ENCODE peak calls at places on chromosomes 7 and 10, in ten cellular contexts. One of them, this sample, is unnamed.

GRCh38 chr10:37856881-37857286 is 526 bp downstream of the ZNF248 start:
- DNase-seq in gastrocnemius medialis: peak
- DNase-seq in activated CD4-positive, alpha-beta memory T cell treated with anti-CD3 and anti-CD28 coated beads, Interleukin-2, amount 10 ng/mL, durations not matched to agents 7 days and 5 days: peak
- DNase-seq in A549: peak
- DNase-seq in fibroblast of villous mesenchyme: no peak
- DNase-seq in SK-N-MC: no peak
- DNase-seq in thyroid gland: peak
- DNase-seq in neural crest cell: peak
- DNase-seq in naive thymus-derived CD4-positive, alpha-beta T cell: peak
- DNase-seq in NCI-H460: no peak
- DNase-seq in this sample: peak

GRCh38 chr10:120456626-120457430 is at the start of gene PLPP4:
- DNase-seq in gastrocnemius medialis: no peak
- DNase-seq in activated CD4-positive, alpha-beta memory T cell treated with anti-CD3 and anti-CD28 coated beads, Interleukin-2, amount 10 ng/mL, durations not matched to agents 7 days and 5 days: no peak
- DNase-seq in A549: no peak
- DNase-seq in fibroblast of villous mesenchyme: peak
- DNase-seq in SK-N-MC: no peak
- DNase-seq in thyroid gland: peak
- DNase-seq in neural crest cell: peak
- DNase-seq in naive thymus-derived CD4-positive, alpha-beta T cell: no peak
- DNase-seq in NCI-H460: no peak
- DNase-seq in this sample: peak

GRCh38 chr7:102811942-102812678 is 63.3 kb downstream of the FAM185A start:
- DNase-seq in gastrocnemius medialis: no peak
- DNase-seq in activated CD4-positive, alpha-beta memory T cell treated with anti-CD3 and anti-CD28 coated beads, Interleukin-2, amount 10 ng/mL, durations not matched to agents 7 days and 5 days: no peak
- DNase-seq in A549: no peak
- DNase-seq in fibroblast of villous mesenchyme: peak
- DNase-seq in SK-N-MC: peak
- DNase-seq in thyroid gland: no peak
- DNase-seq in neural crest cell: no peak
- DNase-seq in naive thymus-derived CD4-positive, alpha-beta T cell: no peak
- DNase-seq in NCI-H460: no peak
- DNase-seq in this sample: no peak

GRCh38 chr7:148142660-148143248 is 447.8 kb upstream of the C7orf33 start:
- DNase-seq in gastrocnemius medialis: no peak
- DNase-seq in activated CD4-positive, alpha-beta memory T cell treated with anti-CD3 and anti-CD28 coated beads, Interleukin-2, amount 10 ng/mL, durations not matched to agents 7 days and 5 days: no peak
- DNase-seq in A549: peak
- DNase-seq in fibroblast of villous mesenchyme: peak
- DNase-seq in SK-N-MC: no peak
- DNase-seq in thyroid gland: peak
- DNase-seq in neural crest cell: peak
- DNase-seq in naive thymus-derived CD4-positive, alpha-beta T cell: no peak
- DNase-seq in NCI-H460: peak
- DNase-seq in this sample: peak

GRCh38 chr10:73060738-73061635 is 35.7 kb downstream of the P4HA1 start:
- DNase-seq in gastrocnemius medialis: no peak
- DNase-seq in activated CD4-positive, alpha-beta memory T cell treated with anti-CD3 and anti-CD28 coated beads, Interleukin-2, amount 10 ng/mL, durations not matched to agents 7 days and 5 days: no peak
- DNase-seq in A549: peak
- DNase-seq in fibroblast of villous mesenchyme: peak
- DNase-seq in SK-N-MC: no peak
- DNase-seq in thyroid gland: no peak
- DNase-seq in neural crest cell: no peak
- DNase-seq in naive thymus-derived CD4-positive, alpha-beta T cell: peak
- DNase-seq in NCI-H460: peak
- DNase-seq in this sample: peak

GRCh38 chr7:7122033-7122478 is 60.3 kb upstream of the C1GALT1 start:
- DNase-seq in gastrocnemius medialis: no peak
- DNase-seq in activated CD4-positive, alpha-beta memory T cell treated with anti-CD3 and anti-CD28 coated beads, Interleukin-2, amount 10 ng/mL, durations not matched to agents 7 days and 5 days: no peak
- DNase-seq in A549: no peak
- DNase-seq in fibroblast of villous mesenchyme: no peak
- DNase-seq in SK-N-MC: no peak
- DNase-seq in thyroid gland: no peak
- DNase-seq in neural crest cell: no peak
- DNase-seq in naive thymus-derived CD4-positive, alpha-beta T cell: no peak
- DNase-seq in NCI-H460: no peak
- DNase-seq in this sample: no peak

GRCh38 chr7:101200862-101201599 is at the start of gene MOGAT3:
- DNase-seq in gastrocnemius medialis: no peak
- DNase-seq in activated CD4-positive, alpha-beta memory T cell treated with anti-CD3 and anti-CD28 coated beads, Interleukin-2, amount 10 ng/mL, durations not matched to agents 7 days and 5 days: no peak
- DNase-seq in A549: no peak
- DNase-seq in fibroblast of villous mesenchyme: no peak
- DNase-seq in SK-N-MC: no peak
- DNase-seq in thyroid gland: no peak
- DNase-seq in neural crest cell: no peak
- DNase-seq in naive thymus-derived CD4-positive, alpha-beta T cell: no peak
- DNase-seq in NCI-H460: no peak
- DNase-seq in this sample: no peak

GRCh38 chr10:69497611-69498390 is 46.5 kb downstream of the TSPAN15 start:
- DNase-seq in gastrocnemius medialis: peak
- DNase-seq in activated CD4-positive, alpha-beta memory T cell treated with anti-CD3 and anti-CD28 coated beads, Interleukin-2, amount 10 ng/mL, durations not matched to agents 7 days and 5 days: peak
- DNase-seq in A549: no peak
- DNase-seq in fibroblast of villous mesenchyme: no peak
- DNase-seq in SK-N-MC: no peak
- DNase-seq in thyroid gland: no peak
- DNase-seq in neural crest cell: no peak
- DNase-seq in naive thymus-derived CD4-positive, alpha-beta T cell: no peak
- DNase-seq in NCI-H460: no peak
- DNase-seq in this sample: no peak

GRCh38 chr7:47322731-47323130 is 259.2 kb downstream of the TNS3 start:
- DNase-seq in gastrocnemius medialis: no peak
- DNase-seq in activated CD4-positive, alpha-beta memory T cell treated with anti-CD3 and anti-CD28 coated beads, Interleukin-2, amount 10 ng/mL, durations not matched to agents 7 days and 5 days: no peak
- DNase-seq in A549: no peak
- DNase-seq in fibroblast of villous mesenchyme: no peak
- DNase-seq in SK-N-MC: no peak
- DNase-seq in thyroid gland: peak
- DNase-seq in neural crest cell: no peak
- DNase-seq in naive thymus-derived CD4-positive, alpha-beta T cell: no peak
- DNase-seq in NCI-H460: no peak
- DNase-seq in this sample: no peak

GRCh38 chr7:9488555-9488954 is 1055.1 kb downstream of the NXPH1 start:
- DNase-seq in gastrocnemius medialis: no peak
- DNase-seq in activated CD4-positive, alpha-beta memory T cell treated with anti-CD3 and anti-CD28 coated beads, Interleukin-2, amount 10 ng/mL, durations not matched to agents 7 days and 5 days: no peak
- DNase-seq in A549: no peak
- DNase-seq in fibroblast of villous mesenchyme: peak
- DNase-seq in SK-N-MC: no peak
- DNase-seq in thyroid gland: no peak
- DNase-seq in neural crest cell: no peak
- DNase-seq in naive thymus-derived CD4-positive, alpha-beta T cell: no peak
- DNase-seq in NCI-H460: no peak
- DNase-seq in this sample: peak

GRCh38 chr7:103296901-103297836 is at the start of gene PMPCB:
- DNase-seq in gastrocnemius medialis: peak
- DNase-seq in activated CD4-positive, alpha-beta memory T cell treated with anti-CD3 and anti-CD28 coated beads, Interleukin-2, amount 10 ng/mL, durations not matched to agents 7 days and 5 days: peak
- DNase-seq in A549: peak
- DNase-seq in fibroblast of villous mesenchyme: peak
- DNase-seq in SK-N-MC: peak
- DNase-seq in thyroid gland: peak
- DNase-seq in neural crest cell: peak
- DNase-seq in naive thymus-derived CD4-positive, alpha-beta T cell: peak
- DNase-seq in NCI-H460: peak
- DNase-seq in this sample: peak

GRCh38 chr7:46930336-46930735 is 651.6 kb downstream of the TNS3 start:
- DNase-seq in gastrocnemius medialis: peak
- DNase-seq in activated CD4-positive, alpha-beta memory T cell treated with anti-CD3 and anti-CD28 coated beads, Interleukin-2, amount 10 ng/mL, durations not matched to agents 7 days and 5 days: no peak
- DNase-seq in A549: peak
- DNase-seq in fibroblast of villous mesenchyme: peak
- DNase-seq in SK-N-MC: no peak
- DNase-seq in thyroid gland: peak
- DNase-seq in neural crest cell: no peak
- DNase-seq in naive thymus-derived CD4-positive, alpha-beta T cell: no peak
- DNase-seq in NCI-H460: peak
- DNase-seq in this sample: peak

GRCh38 chr7:140245611-140246105 is 68.9 kb upstream of the KDM7A start:
- DNase-seq in gastrocnemius medialis: no peak
- DNase-seq in activated CD4-positive, alpha-beta memory T cell treated with anti-CD3 and anti-CD28 coated beads, Interleukin-2, amount 10 ng/mL, durations not matched to agents 7 days and 5 days: no peak
- DNase-seq in A549: no peak
- DNase-seq in fibroblast of villous mesenchyme: no peak
- DNase-seq in SK-N-MC: no peak
- DNase-seq in thyroid gland: no peak
- DNase-seq in neural crest cell: no peak
- DNase-seq in naive thymus-derived CD4-positive, alpha-beta T cell: no peak
- DNase-seq in NCI-H460: no peak
- DNase-seq in this sample: no peak

GRCh38 chr10:30996481-30996980 is 35.1 kb downstream of the ZNF438 start:
- DNase-seq in gastrocnemius medialis: no peak
- DNase-seq in activated CD4-positive, alpha-beta memory T cell treated with anti-CD3 and anti-CD28 coated beads, Interleukin-2, amount 10 ng/mL, durations not matched to agents 7 days and 5 days: no peak
- DNase-seq in A549: no peak
- DNase-seq in fibroblast of villous mesenchyme: no peak
- DNase-seq in SK-N-MC: no peak
- DNase-seq in thyroid gland: no peak
- DNase-seq in neural crest cell: no peak
- DNase-seq in naive thymus-derived CD4-positive, alpha-beta T cell: no peak
- DNase-seq in NCI-H460: no peak
- DNase-seq in this sample: no peak

GRCh38 chr10:71765176-71765906 is 8.0 kb downstream of the VSIR start:
- DNase-seq in gastrocnemius medialis: no peak
- DNase-seq in activated CD4-positive, alpha-beta memory T cell treated with anti-CD3 and anti-CD28 coated beads, Interleukin-2, amount 10 ng/mL, durations not matched to agents 7 days and 5 days: no peak
- DNase-seq in A549: peak
- DNase-seq in fibroblast of villous mesenchyme: peak
- DNase-seq in SK-N-MC: no peak
- DNase-seq in thyroid gland: no peak
- DNase-seq in neural crest cell: no peak
- DNase-seq in naive thymus-derived CD4-positive, alpha-beta T cell: no peak
- DNase-seq in NCI-H460: no peak
- DNase-seq in this sample: peak

GRCh38 chr10:119481781-119482426 is 60.6 kb downstream of the RGS10 start:
- DNase-seq in gastrocnemius medialis: no peak
- DNase-seq in activated CD4-positive, alpha-beta memory T cell treated with anti-CD3 and anti-CD28 coated beads, Interleukin-2, amount 10 ng/mL, durations not matched to agents 7 days and 5 days: no peak
- DNase-seq in A549: no peak
- DNase-seq in fibroblast of villous mesenchyme: no peak
- DNase-seq in SK-N-MC: no peak
- DNase-seq in thyroid gland: no peak
- DNase-seq in neural crest cell: no peak
- DNase-seq in naive thymus-derived CD4-positive, alpha-beta T cell: no peak
- DNase-seq in NCI-H460: no peak
- DNase-seq in this sample: no peak

GRCh38 chr10:97412891-97413304 is 11.8 kb upstream of the RRP12 start:
- DNase-seq in gastrocnemius medialis: no peak
- DNase-seq in activated CD4-positive, alpha-beta memory T cell treated with anti-CD3 and anti-CD28 coated beads, Interleukin-2, amount 10 ng/mL, durations not matched to agents 7 days and 5 days: peak
- DNase-seq in A549: no peak
- DNase-seq in fibroblast of villous mesenchyme: no peak
- DNase-seq in SK-N-MC: no peak
- DNase-seq in thyroid gland: no peak
- DNase-seq in neural crest cell: no peak
- DNase-seq in naive thymus-derived CD4-positive, alpha-beta T cell: no peak
- DNase-seq in NCI-H460: no peak
- DNase-seq in this sample: peak

GRCh38 chr10:132944510-132944909 is 2.1 kb upstream of the CFAP46 start:
- DNase-seq in gastrocnemius medialis: no peak
- DNase-seq in activated CD4-positive, alpha-beta memory T cell treated with anti-CD3 and anti-CD28 coated beads, Interleukin-2, amount 10 ng/mL, durations not matched to agents 7 days and 5 days: no peak
- DNase-seq in A549: no peak
- DNase-seq in fibroblast of villous mesenchyme: no peak
- DNase-seq in SK-N-MC: no peak
- DNase-seq in thyroid gland: no peak
- DNase-seq in neural crest cell: no peak
- DNase-seq in naive thymus-derived CD4-positive, alpha-beta T cell: no peak
- DNase-seq in NCI-H460: no peak
- DNase-seq in this sample: no peak

GRCh38 chr10:14068851-14069250 is 261.9 kb downstream of the FRMD4A start:
- DNase-seq in gastrocnemius medialis: no peak
- DNase-seq in activated CD4-positive, alpha-beta memory T cell treated with anti-CD3 and anti-CD28 coated beads, Interleukin-2, amount 10 ng/mL, durations not matched to agents 7 days and 5 days: no peak
- DNase-seq in A549: no peak
- DNase-seq in fibroblast of villous mesenchyme: no peak
- DNase-seq in SK-N-MC: no peak
- DNase-seq in thyroid gland: no peak
- DNase-seq in neural crest cell: no peak
- DNase-seq in naive thymus-derived CD4-positive, alpha-beta T cell: no peak
- DNase-seq in NCI-H460: no peak
- DNase-seq in this sample: no peak

GRCh38 chr10:72291019-72291532 is 17.4 kb downstream of the DDIT4 start:
- DNase-seq in gastrocnemius medialis: no peak
- DNase-seq in activated CD4-positive, alpha-beta memory T cell treated with anti-CD3 and anti-CD28 coated beads, Interleukin-2, amount 10 ng/mL, durations not matched to agents 7 days and 5 days: peak
- DNase-seq in A549: no peak
- DNase-seq in fibroblast of villous mesenchyme: no peak
- DNase-seq in SK-N-MC: no peak
- DNase-seq in thyroid gland: no peak
- DNase-seq in neural crest cell: no peak
- DNase-seq in naive thymus-derived CD4-positive, alpha-beta T cell: peak
- DNase-seq in NCI-H460: no peak
- DNase-seq in this sample: peak

GRCh38 chr10:72625276-72625607 is 637 bp downstream of the MICU1 start:
- DNase-seq in gastrocnemius medialis: no peak
- DNase-seq in activated CD4-positive, alpha-beta memory T cell treated with anti-CD3 and anti-CD28 coated beads, Interleukin-2, amount 10 ng/mL, durations not matched to agents 7 days and 5 days: no peak
- DNase-seq in A549: no peak
- DNase-seq in fibroblast of villous mesenchyme: peak
- DNase-seq in SK-N-MC: no peak
- DNase-seq in thyroid gland: no peak
- DNase-seq in neural crest cell: no peak
- DNase-seq in naive thymus-derived CD4-positive, alpha-beta T cell: no peak
- DNase-seq in NCI-H460: peak
- DNase-seq in this sample: no peak

GRCh38 chr7:148151778-148152177 is 438.8 kb upstream of the C7orf33 start:
- DNase-seq in gastrocnemius medialis: no peak
- DNase-seq in activated CD4-positive, alpha-beta memory T cell treated with anti-CD3 and anti-CD28 coated beads, Interleukin-2, amount 10 ng/mL, durations not matched to agents 7 days and 5 days: no peak
- DNase-seq in A549: no peak
- DNase-seq in fibroblast of villous mesenchyme: no peak
- DNase-seq in SK-N-MC: no peak
- DNase-seq in thyroid gland: no peak
- DNase-seq in neural crest cell: no peak
- DNase-seq in naive thymus-derived CD4-positive, alpha-beta T cell: no peak
- DNase-seq in NCI-H460: no peak
- DNase-seq in this sample: no peak

GRCh38 chr10:110706690-110707098 is 62.6 kb downstream of the RBM20 start:
- DNase-seq in gastrocnemius medialis: no peak
- DNase-seq in activated CD4-positive, alpha-beta memory T cell treated with anti-CD3 and anti-CD28 coated beads, Interleukin-2, amount 10 ng/mL, durations not matched to agents 7 days and 5 days: no peak
- DNase-seq in A549: no peak
- DNase-seq in fibroblast of villous mesenchyme: peak
- DNase-seq in SK-N-MC: no peak
- DNase-seq in thyroid gland: no peak
- DNase-seq in neural crest cell: no peak
- DNase-seq in naive thymus-derived CD4-positive, alpha-beta T cell: no peak
- DNase-seq in NCI-H460: no peak
- DNase-seq in this sample: peak